ENCODE peak calls at places on chromosomes 13 and 19, in ten cellular contexts. V is activated naive CD8-positive, alpha-beta T cell treated with anti-CD3 and anti-CD28 coated beads, Interleukin-2, amount 50 U/mL, for 24 hours; B is activated CD8-positive, alpha-beta memory T cell treated with anti-CD3 and anti-CD28 coated beads for 48 hours; W is Kasumi-1; D is ureter; O is HFF-Myc; H is stimulated activated CD8-positive, alpha-beta memory T cell treated with anti-CD3 and anti-CD28 coated beads, Interleukin-2, amount 100 ng/mL, for 48 hours; Y is colonic mucosa; G is HS-5; Z is cardiac fibroblast. M is an unnamed sample.

GRCh38 chr19:58134244-58134643 is 16.3 kb downstream of the ZNF329 start:
- DNase-seq in V (no peak), W (no peak), Y (no peak), Z (no peak), B (no peak), G (no peak), H (no peak), D (no peak), O (no peak), M (no peak)

GRCh38 chr13:94382520-94382919 is 97.0 kb downstream of the DCT start:
- DNase-seq in V (no peak), Z (no peak), O (no peak), G (no peak), W (no peak), H (no peak), Y (no peak), B (no peak), D (no peak), M (no peak)

GRCh38 chr19:13066933-13067831 is 35.5 kb downstream of the LYL1 start:
- DNase-seq in V (no peak), D (no peak), B (no peak), O (no peak), G (no peak), Y (peak), W (no peak), H (no peak), Z (no peak), M (no peak)

GRCh38 chr13:100214886-100215285 is 126.0 kb downstream of the PCCA start:
- DNase-seq in D (no peak), O (peak), Y (no peak), H (no peak), W (no peak), Z (peak), B (no peak), G (peak), V (no peak), M (peak)

GRCh38 chr13:30898721-30899188 is 7.3 kb upstream of the MEDAG start:
- DNase-seq in B (no peak), D (no peak), G (no peak), H (no peak), V (peak), Y (no peak), W (peak), Z (peak), O (peak), M (no peak)

GRCh38 chr19:14473915-14474578 is 1.1 kb downstream of the PTGER1 start:
- DNase-seq in V (no peak), G (no peak), Y (peak), D (no peak), Z (no peak), W (no peak), B (no peak), O (no peak), H (no peak), M (no peak)

GRCh38 chr13:42992585-42993122 is 613 bp upstream of the EPSTI1 start:
- DNase-seq in Y (no peak), B (no peak), V (no peak), G (no peak), D (no peak), W (no peak), H (no peak), Z (no peak), O (no peak), M (no peak)

GRCh38 chr13:21674271-21675009 is 3.6 kb downstream of the FGF9 start:
- DNase-seq in D (no peak), G (no peak), V (peak), O (no peak), Z (no peak), H (no peak), Y (peak), B (no peak), W (no peak), M (no peak)

GRCh38 chr19:31220540-31220939 is 128.7 kb downstream of the TSHZ3 start:
- DNase-seq in G (no peak), B (no peak), Y (no peak), D (no peak), O (no peak), W (peak), V (peak), H (no peak), Z (peak), M (no peak)

GRCh38 chr13:113322043-113322461 is 25.0 kb downstream of the LAMP1 start:
- DNase-seq in Z (no peak), G (no peak), B (no peak), W (peak), V (no peak), O (no peak), Y (no peak), D (no peak), H (no peak), M (no peak)

GRCh38 chr13:101452519-101453485 is at the start of gene ITGBL1:
- DNase-seq in W (no peak), V (no peak), O (no peak), D (no peak), Z (peak), Y (no peak), B (no peak), H (no peak), G (no peak), M (peak)

GRCh38 chr13:44884076-44884729 is 105.1 kb downstream of the NUFIP1 start:
- DNase-seq in B (no peak), H (no peak), Z (peak), W (no peak), G (peak), O (peak), Y (no peak), V (no peak), D (no peak), M (peak)

GRCh38 chr19:30314056-30314804 is 58.0 kb upstream of the ZNF536 start:
- DNase-seq in W (no peak), B (no peak), Y (no peak), V (no peak), Z (no peak), H (no peak), G (no peak), D (no peak), O (no peak), M (no peak)

GRCh38 chr19:45098521-45099464 is 5.8 kb downstream of the PPP1R37 start:
- DNase-seq in V (no peak), B (no peak), O (no peak), G (no peak), W (no peak), Y (no peak), Z (peak), D (no peak), H (no peak), M (no peak)

GRCh38 chr13:29908411-29908810 is 58.0 kb upstream of the UBL3 start:
- DNase-seq in D (no peak), Z (peak), V (no peak), W (no peak), B (no peak), O (peak), Y (no peak), H (no peak), G (peak), M (peak)

GRCh38 chr19:19115954-19116353 is 22.3 kb downstream of the TMEM161A start:
- DNase-seq in V (peak), D (no peak), Y (peak), H (peak), Z (peak), O (no peak), G (no peak), W (peak), B (peak), M (no peak)

GRCh38 chr19:47991191-47991808 is 670 bp downstream of the BSPH1 start:
- DNase-seq in Y (no peak), G (no peak), O (no peak), D (no peak), V (no peak), B (no peak), W (no peak), Z (no peak), H (no peak), M (no peak)

GRCh38 chr13:22618002-22618401 is 562.8 kb upstream of the SGCG start:
- DNase-seq in Z (no peak), Y (no peak), B (no peak), W (no peak), G (no peak), H (no peak), O (no peak), V (no peak), D (no peak), M (no peak)

GRCh38 chr19:24101459-24102122 is 14.6 kb downstream of the ZNF254 start:
- DNase-seq in B (no peak), W (no peak), V (no peak), Y (no peak), G (no peak), Z (peak), O (no peak), H (no peak), D (no peak), M (no peak)

GRCh38 chr19:32407004-32407992 is 1.7 kb downstream of the DPY19L3 start:
- DNase-seq in Y (no peak), O (no peak), B (no peak), D (no peak), Z (peak), V (no peak), H (no peak), G (no peak), W (no peak), M (no peak)

GRCh38 chr19:17420267-17420924 is 549 bp downstream of the MVB12A start:
- DNase-seq in V (peak), B (no peak), O (no peak), Y (peak), G (no peak), H (no peak), Z (no peak), D (peak), W (no peak), M (peak)

GRCh38 chr13:95155504-95155903 is 145.7 kb downstream of the ABCC4 start:
- DNase-seq in Y (no peak), W (no peak), G (no peak), H (no peak), B (no peak), Z (no peak), D (no peak), O (no peak), V (no peak), M (no peak)

GRCh38 chr13:76164290-76164689 is 528.2 kb downstream of the LMO7 start:
- DNase-seq in V (no peak), B (no peak), O (no peak), Y (no peak), H (no peak), G (no peak), W (no peak), Z (no peak), D (no peak), M (no peak)

GRCh38 chr13:25249001-25249543 is 38.2 kb downstream of the MTMR6 start:
- DNase-seq in D (no peak), W (peak), G (no peak), B (no peak), V (no peak), Y (no peak), Z (peak), O (peak), H (no peak), M (no peak)

GRCh38 chr13:113532156-113532806 is 41.8 kb upstream of the DCUN1D2 start:
- DNase-seq in D (no peak), V (no peak), G (no peak), O (no peak), Z (peak), H (no peak), Y (no peak), B (no peak), W (no peak), M (peak)

GRCh38 chr19:21134934-21135366 is 6.9 kb upstream of the ZNF431 start:
- DNase-seq in W (no peak), D (no peak), G (no peak), V (no peak), B (no peak), O (no peak), Y (no peak), H (no peak), Z (no peak), M (no peak)

GRCh38 chr13:39263033-39263432 is 224.8 kb downstream of the NHLRC3 start:
- DNase-seq in G (peak), Y (peak), B (no peak), H (no peak), O (peak), W (peak), Z (peak), D (peak), V (peak), M (peak)

GRCh38 chr19:17576758-17577532 is 21.5 kb downstream of the COLGALT1 start:
- DNase-seq in B (no peak), G (no peak), D (no peak), V (no peak), W (peak), O (no peak), H (no peak), Y (peak), Z (peak), M (peak)

M was measured in SJSA1.